ENCODE peak calls at places on chromosome 1, in eight cellular contexts. Q is left lung; R is fibroblast of lung; B is neural progenitor cell; F is glutamatergic neuron; Y is thoracic aorta; G is brain microvascular endothelial cell; K is CD4-positive, alpha-beta T cell. J is an unnamed sample.

GRCh38 chr1:243547906-243548305 is 292.1 kb downstream of the SDCCAG8 start:
- DNase-seq in R (no peak), Q (no peak), Y (no peak), G (no peak), B (peak; percentile 4), F (no peak), K (no peak), J (no peak)

GRCh38 chr1:62707746-62708123 is 19.5 kb upstream of the DOCK7 start:
- DNase-seq in G (no peak), Q (no peak), R (no peak), B (no peak), F (no peak), Y (no peak), K (no peak), J (no peak)

GRCh38 chr1:71269823-71270222 is 189.0 kb upstream of the ZRANB2 start:
- DNase-seq in F (no peak), K (no peak), Y (no peak), B (no peak), R (no peak), G (no peak), Q (no peak), J (no peak)

GRCh38 chr1:206905295-206906164 is 8.3 kb downstream of the IL24 start:
- DNase-seq in K (peak; percentile 34), Q (no peak), F (no peak), B (no peak), G (peak; percentile 88), R (peak; percentile 94), Y (no peak), J (no peak)

GRCh38 chr1:173856903-173857302 is 10.9 kb downstream of the GAS5 start:
- DNase-seq in Y (no peak), B (no peak), K (no peak), R (no peak), F (no peak), G (peak; percentile 27), Q (no peak), J (no peak)

GRCh38 chr1:109877320-109877771 is 33.3 kb upstream of the CSF1 start:
- DNase-seq in G (peak; percentile 84), Q (peak; percentile 78), B (peak; percentile 81), Y (no peak), K (no peak), F (no peak), R (peak; percentile 93), J (no peak)

GRCh38 chr1:68904472-68904871 is 407.6 kb upstream of the DEPDC1 start:
- DNase-seq in G (peak; percentile 18), B (peak; percentile 55), Q (no peak), Y (no peak), R (peak; percentile 71), F (no peak), K (no peak), J (no peak)

GRCh38 chr1:209838537-209838936 is 10.8 kb downstream of the UTP25 start:
- DNase-seq in R (no peak), F (no peak), K (no peak), B (no peak), Y (no peak), G (no peak), Q (no peak), J (no peak)

GRCh38 chr1:64854674-64855073 is 109.8 kb downstream of the RAVER2 start:
- DNase-seq in R (no peak), F (no peak), Y (no peak), Q (no peak), B (no peak), G (no peak), K (no peak), J (no peak)

GRCh38 chr1:211901945-211902344 is 71.4 kb upstream of the LPGAT1 start:
- DNase-seq in Q (no peak), B (no peak), G (no peak), R (no peak), K (no peak), Y (no peak), F (no peak), J (no peak)

GRCh38 chr1:58866578-58866977 is 82.7 kb upstream of the JUN start:
- DNase-seq in F (no peak), B (no peak), Y (no peak), Q (no peak), R (no peak), G (no peak), K (no peak), J (no peak)

GRCh38 chr1:169945171-169945570 is 51.5 kb upstream of the SCYL3 start:
- DNase-seq in G (no peak), R (no peak), F (peak; percentile 25), K (no peak), B (no peak), Y (no peak), Q (peak; percentile 67), J (no peak)

GRCh38 chr1:41152622-41153044 is 89.5 kb downstream of the SCMH1 start:
- DNase-seq in B (no peak), Q (no peak), K (no peak), F (no peak), R (peak; percentile 96), Y (no peak), G (peak; percentile 72), J (no peak)

GRCh38 chr1:206012086-206012859 is 9.1 kb upstream of the RAB7B start:
- DNase-seq in Y (no peak), R (no peak), K (peak; percentile 29), B (no peak), G (no peak), F (no peak), Q (peak; percentile 91), J (peak; percentile 79)

GRCh38 chr1:207823880-207824566 is 72.2 kb downstream of the CD46 start:
- DNase-seq in Y (peak; percentile 69), F (peak; percentile 60), B (peak; percentile 78), G (peak; percentile 94), R (peak; percentile 98), Q (peak; percentile 80), K (peak; percentile 75), J (peak; percentile 57)

GRCh38 chr1:1111516-1112236 is 4.2 kb downstream of the C1orf159 start:
- DNase-seq in B (no peak), F (no peak), R (no peak), Q (peak; percentile 58), Y (no peak), K (no peak), G (no peak), J (no peak)

GRCh38 chr1:41534181-41535076 is 49.9 kb upstream of the EDN2 start:
- DNase-seq in F (no peak), R (no peak), Q (peak; percentile 24), G (no peak), Y (no peak), K (no peak), B (no peak), J (peak; percentile 3)

GRCh38 chr1:58898739-58899580 is 115.1 kb upstream of the JUN start:
- DNase-seq in Q (peak; percentile 73), G (no peak), B (no peak), R (no peak), K (no peak), Y (no peak), F (peak; percentile 48), J (no peak)

GRCh38 chr1:16607433-16607851 is 5.9 kb downstream of the NBPF1 start:
- DNase-seq in Q (no peak), G (no peak), K (no peak), Y (no peak), B (peak; percentile 8), R (no peak), F (no peak), J (no peak)

GRCh38 chr1:204571631-204572030 is 55.4 kb downstream of the MDM4 start:
- DNase-seq in Q (no peak), F (no peak), B (no peak), R (no peak), K (no peak), G (no peak), Y (no peak), J (no peak)

GRCh38 chr1:159829822-159830455 is 3.3 kb downstream of the SLAMF8 start:
- DNase-seq in B (no peak), Q (no peak), Y (no peak), R (peak; percentile 79), F (no peak), K (no peak), G (peak; percentile 49), J (no peak)

GRCh38 chr1:205547932-205548827 is 43.7 kb downstream of the CDK18 start:
- DNase-seq in Q (no peak), R (no peak), K (no peak), Y (no peak), B (no peak), F (no peak), G (no peak), J (no peak)

GRCh38 chr1:93219443-93219842 is 38.9 kb downstream of the CCDC18 start:
- DNase-seq in Y (no peak), K (no peak), R (peak; percentile 71), B (no peak), Q (no peak), F (no peak), G (no peak), J (no peak)

DNA sequence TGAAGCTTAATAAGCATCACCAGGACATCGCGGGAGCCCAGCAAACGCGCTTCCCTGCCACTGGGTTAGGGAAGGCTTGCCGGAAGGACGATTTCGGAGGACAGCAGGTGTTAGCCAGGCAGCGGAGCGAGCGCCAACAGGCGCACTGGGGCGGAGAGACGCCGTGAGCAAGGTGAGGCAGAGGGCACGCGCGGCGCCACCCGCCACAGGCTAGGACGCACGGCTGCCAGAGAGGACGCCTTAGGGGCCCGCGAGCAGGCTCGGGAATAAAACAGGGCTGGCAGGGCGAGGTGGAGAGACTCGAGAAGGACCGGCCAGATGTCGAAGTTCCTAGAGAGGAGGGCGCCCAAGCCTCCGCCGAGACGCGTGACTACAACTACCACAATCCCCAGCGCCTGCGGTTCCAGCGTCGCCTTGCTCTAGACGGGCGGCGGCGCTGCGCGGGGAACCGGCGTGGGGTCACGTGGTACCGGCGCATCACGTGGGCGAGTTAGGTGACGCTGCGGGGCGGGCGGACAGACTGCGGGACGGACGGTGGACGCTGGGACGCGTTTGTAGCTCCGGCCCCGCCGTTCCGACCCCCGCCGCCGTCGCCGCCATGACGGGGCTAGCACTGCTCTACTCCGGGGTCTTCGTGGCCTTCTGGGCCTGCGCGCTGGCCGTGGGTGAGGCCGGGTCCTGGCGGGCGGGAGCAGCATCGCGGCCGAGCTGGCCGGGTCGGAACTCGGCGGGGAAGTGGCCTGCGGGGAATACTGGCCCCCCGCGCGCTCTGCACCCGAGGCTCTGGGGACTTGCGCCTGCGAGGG is at the start of gene ATP6V0B:
- DNase-seq in Y (peak; percentile 91), R (peak; percentile 90), F (peak; percentile 97), Q (peak; percentile 99), B (peak; percentile 98), K (peak; percentile 89), G (peak; percentile 92), J (peak; percentile 91)
- TF ChIP-seq CTCF in Y (no peak), R (peak; percentile 19), F (peak; percentile 26), Q (no peak), B (no peak), K (no peak), G (no peak), J (no peak)

GRCh38 chr1:180252638-180253536 is 22.8 kb downstream of the LHX4 start:
- DNase-seq in F (peak; percentile 88), Q (peak; percentile 93), R (peak; percentile 34), K (peak; percentile 53), B (peak; percentile 82), Y (no peak), G (peak; percentile 60), J (peak; percentile 33)
- TF ChIP-seq CTCF in F (peak; percentile 85), Q (peak; percentile 79), R (peak; percentile 85), K (peak; percentile 76), B (peak; percentile 94), Y (peak; percentile 56), G (peak; percentile 93), J (no peak)

GRCh38 chr1:234000557-234001081 is 96.1 kb downstream of the SLC35F3 start:
- DNase-seq in B (peak; percentile 34), Y (no peak), K (no peak), Q (no peak), R (no peak), F (no peak), G (no peak), J (no peak)
- TF ChIP-seq CTCF in B (no peak), Y (no peak), K (no peak), Q (no peak), R (no peak), F (no peak), G (no peak), J (no peak)

GRCh38 chr1:192732787-192733186 is 76.1 kb upstream of the RGS2 start:
- DNase-seq in Y (no peak), Q (no peak), K (no peak), G (no peak), F (no peak), R (no peak), B (no peak), J (no peak)
- TF ChIP-seq CTCF in Y (no peak), Q (no peak), K (no peak), G (peak; percentile 43), F (peak; percentile 25), R (no peak), B (peak; percentile 15), J (no peak)

J was measured in activated B cell treated with CpG ODN at 0.5 μM for 24 hours.